ENCODE peak calls at places on chromosomes 3 and 15, in six cellular contexts. One of them, this sample, is unnamed.

GRCh38 chr3:107676469-107677309 is 153.9 kb downstream of the BBX start:
- DNase-seq in cardiac muscle cell: peak
- DNase-seq in neural progenitor cell: peak
- DNase-seq in ascending aorta: no peak
- DNase-seq in fibroblast of lung: no peak
- DNase-seq in AG04450: no peak
- DNase-seq in this sample: peak

GRCh38 chr3:183116051-183116614 is 16.8 kb upstream of the MCCC1 start:
- DNase-seq in cardiac muscle cell: peak
- DNase-seq in AG04450: no peak
- DNase-seq in neural progenitor cell: peak
- DNase-seq in ascending aorta: no peak
- DNase-seq in fibroblast of lung: no peak
- DNase-seq in this sample: peak

GRCh38 chr3:12046406-12046805 is 42.2 kb downstream of the SYN2 start:
- DNase-seq in cardiac muscle cell: no peak
- DNase-seq in ascending aorta: no peak
- DNase-seq in AG04450: no peak
- DNase-seq in neural progenitor cell: peak
- DNase-seq in fibroblast of lung: no peak
- DNase-seq in this sample: peak

GRCh38 chr3:194496217-194496881 is 9.5 kb upstream of the ATP13A3 start:
- DNase-seq in cardiac muscle cell: no peak
- DNase-seq in neural progenitor cell: no peak
- DNase-seq in ascending aorta: no peak
- DNase-seq in fibroblast of lung: no peak
- DNase-seq in AG04450: no peak
- DNase-seq in this sample: no peak

GRCh38 chr15:82771789-82772607 is 33.9 kb downstream of the FSD2 start:
- DNase-seq in neural progenitor cell: no peak
- DNase-seq in AG04450: no peak
- DNase-seq in ascending aorta: no peak
- DNase-seq in cardiac muscle cell: no peak
- DNase-seq in fibroblast of lung: no peak
- DNase-seq in this sample: no peak

GRCh38 chr3:31673950-31674349 is 141.2 kb downstream of the STT3B start:
- DNase-seq in AG04450: no peak
- DNase-seq in neural progenitor cell: no peak
- DNase-seq in fibroblast of lung: no peak
- DNase-seq in cardiac muscle cell: no peak
- DNase-seq in ascending aorta: no peak
- DNase-seq in this sample: no peak

GRCh38 chr15:99126930-99127329 is 22.1 kb downstream of the SYNM start:
- DNase-seq in neural progenitor cell: no peak
- DNase-seq in ascending aorta: peak
- DNase-seq in fibroblast of lung: no peak
- DNase-seq in cardiac muscle cell: no peak
- DNase-seq in AG04450: no peak
- DNase-seq in this sample: no peak

GRCh38 chr3:143239026-143239425 is 119.5 kb downstream of the CHST2 start:
- DNase-seq in fibroblast of lung: peak
- DNase-seq in neural progenitor cell: no peak
- DNase-seq in ascending aorta: no peak
- DNase-seq in cardiac muscle cell: no peak
- DNase-seq in AG04450: no peak
- DNase-seq in this sample: no peak

DNA sequence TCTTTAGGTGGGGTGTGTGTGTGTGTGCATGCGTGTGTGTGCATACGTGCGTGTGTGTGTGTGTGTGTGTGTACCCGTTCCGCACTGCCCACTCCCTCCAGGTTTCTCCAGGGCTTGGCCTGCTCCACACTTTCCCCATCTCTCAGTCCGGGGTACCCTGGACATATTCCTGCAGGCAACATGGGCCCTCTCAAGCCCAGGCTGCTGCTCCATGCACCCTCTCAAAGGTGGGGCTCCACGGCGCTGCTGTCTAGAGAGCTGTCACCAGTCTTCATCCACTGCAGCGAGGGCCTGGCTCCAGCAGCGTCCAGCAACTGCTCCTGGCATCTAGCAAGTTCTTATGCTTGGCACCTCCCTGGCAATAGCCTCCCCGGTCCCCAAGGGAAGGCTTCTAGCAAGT is 86.1 kb downstream of the ATP10A start:
- DNase-seq in cardiac muscle cell: no peak
- DNase-seq in neural progenitor cell: no peak
- DNase-seq in AG04450: no peak
- DNase-seq in fibroblast of lung: no peak
- DNase-seq in ascending aorta: no peak
- DNase-seq in this sample: no peak
- TF ChIP-seq CTCF in cardiac muscle cell: no peak
- TF ChIP-seq CTCF in neural progenitor cell: no peak
- TF ChIP-seq CTCF in AG04450: no peak
- TF ChIP-seq CTCF in fibroblast of lung: no peak
- TF ChIP-seq CTCF in ascending aorta: no peak
- TF ChIP-seq CTCF in this sample: no peak

GRCh38 chr3:47799733-47800132 is 3.2 kb upstream of the DHX30 start:
- DNase-seq in ascending aorta: no peak
- DNase-seq in fibroblast of lung: no peak
- DNase-seq in cardiac muscle cell: no peak
- DNase-seq in AG04450: no peak
- DNase-seq in neural progenitor cell: peak
- DNase-seq in this sample: no peak
- TF ChIP-seq CTCF in ascending aorta: peak
- TF ChIP-seq CTCF in fibroblast of lung: peak
- TF ChIP-seq CTCF in cardiac muscle cell: peak
- TF ChIP-seq CTCF in AG04450: peak
- TF ChIP-seq CTCF in neural progenitor cell: peak
- TF ChIP-seq CTCF in this sample: peak

GRCh38 chr3:72891053-72891855 is 3.4 kb downstream of the GXYLT2 start:
- DNase-seq in AG04450: peak
- DNase-seq in fibroblast of lung: peak
- DNase-seq in neural progenitor cell: peak
- DNase-seq in cardiac muscle cell: peak
- DNase-seq in ascending aorta: no peak
- DNase-seq in this sample: peak
- TF ChIP-seq CTCF in AG04450: peak
- TF ChIP-seq CTCF in fibroblast of lung: peak
- TF ChIP-seq CTCF in neural progenitor cell: no peak
- TF ChIP-seq CTCF in cardiac muscle cell: peak
- TF ChIP-seq CTCF in ascending aorta: no peak
- TF ChIP-seq CTCF in this sample: no peak

GRCh38 chr3:172057624-172058023 is 18.2 kb downstream of the FNDC3B start:
- DNase-seq in cardiac muscle cell: no peak
- DNase-seq in neural progenitor cell: no peak
- DNase-seq in ascending aorta: no peak
- DNase-seq in AG04450: no peak
- DNase-seq in fibroblast of lung: no peak
- DNase-seq in this sample: no peak

GRCh38 chr3:172059532-172059931 is 20.2 kb downstream of the FNDC3B start:
- DNase-seq in neural progenitor cell: no peak
- DNase-seq in fibroblast of lung: no peak
- DNase-seq in ascending aorta: no peak
- DNase-seq in AG04450: no peak
- DNase-seq in cardiac muscle cell: no peak
- DNase-seq in this sample: no peak

GRCh38 chr3:172054115-172054764 is 14.9 kb downstream of the FNDC3B start:
- DNase-seq in cardiac muscle cell: no peak
- DNase-seq in ascending aorta: no peak
- DNase-seq in fibroblast of lung: no peak
- DNase-seq in AG04450: no peak
- DNase-seq in neural progenitor cell: no peak
- DNase-seq in this sample: no peak

GRCh38 chr3:172056416-172056815 is 17.0 kb downstream of the FNDC3B start:
- DNase-seq in ascending aorta: no peak
- DNase-seq in AG04450: no peak
- DNase-seq in cardiac muscle cell: no peak
- DNase-seq in neural progenitor cell: no peak
- DNase-seq in fibroblast of lung: no peak
- DNase-seq in this sample: no peak

GRCh38 chr3:172057059-172057458 is 17.7 kb downstream of the FNDC3B start:
- DNase-seq in ascending aorta: no peak
- DNase-seq in fibroblast of lung: no peak
- DNase-seq in neural progenitor cell: peak
- DNase-seq in AG04450: no peak
- DNase-seq in cardiac muscle cell: no peak
- DNase-seq in this sample: no peak
- TF ChIP-seq CTCF in ascending aorta: no peak
- TF ChIP-seq CTCF in fibroblast of lung: no peak
- TF ChIP-seq CTCF in neural progenitor cell: no peak
- TF ChIP-seq CTCF in AG04450: no peak
- TF ChIP-seq CTCF in cardiac muscle cell: no peak
- TF ChIP-seq CTCF in this sample: no peak

DNA sequence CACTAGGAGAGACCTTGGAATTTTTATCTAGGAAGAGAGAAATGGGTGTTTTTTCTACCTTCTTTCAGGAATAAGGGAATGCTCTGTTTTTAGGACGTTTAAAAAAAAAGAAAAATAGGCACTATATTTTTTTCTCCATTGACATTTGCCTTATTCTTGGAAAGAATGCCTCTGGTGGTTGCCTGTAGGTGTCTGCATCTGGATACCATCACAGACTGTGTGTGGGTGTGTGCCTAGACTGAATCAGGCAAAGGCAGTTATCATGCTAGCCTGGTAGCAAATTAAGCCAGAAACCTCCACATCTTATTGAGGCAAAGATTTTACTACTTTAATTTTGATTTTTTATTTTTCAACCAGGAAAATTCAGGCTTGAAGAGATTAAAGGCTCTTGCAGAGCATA is 513.6 kb upstream of the KCNMB2 start:
- DNase-seq in ascending aorta: no peak
- DNase-seq in AG04450: no peak
- DNase-seq in neural progenitor cell: no peak
- DNase-seq in cardiac muscle cell: no peak
- DNase-seq in fibroblast of lung: peak
- DNase-seq in this sample: no peak
- TF ChIP-seq CTCF in ascending aorta: no peak
- TF ChIP-seq CTCF in AG04450: peak
- TF ChIP-seq CTCF in neural progenitor cell: no peak
- TF ChIP-seq CTCF in cardiac muscle cell: no peak
- TF ChIP-seq CTCF in fibroblast of lung: no peak
- TF ChIP-seq CTCF in this sample: no peak

GRCh38 chr15:47551079-47551478 is 166.2 kb upstream of the SEMA6D start:
- DNase-seq in fibroblast of lung: no peak
- DNase-seq in ascending aorta: no peak
- DNase-seq in neural progenitor cell: peak
- DNase-seq in AG04450: no peak
- DNase-seq in cardiac muscle cell: peak
- DNase-seq in this sample: peak
- TF ChIP-seq CTCF in fibroblast of lung: no peak
- TF ChIP-seq CTCF in ascending aorta: no peak
- TF ChIP-seq CTCF in neural progenitor cell: peak
- TF ChIP-seq CTCF in AG04450: peak
- TF ChIP-seq CTCF in cardiac muscle cell: peak
- TF ChIP-seq CTCF in this sample: peak

GRCh38 chr3:10992017-10992945 is at the start of gene SLC6A1:
- DNase-seq in cardiac muscle cell: peak
- DNase-seq in neural progenitor cell: peak
- DNase-seq in fibroblast of lung: peak
- DNase-seq in ascending aorta: no peak
- DNase-seq in AG04450: no peak
- DNase-seq in this sample: peak
- TF ChIP-seq CTCF in cardiac muscle cell: peak
- TF ChIP-seq CTCF in neural progenitor cell: peak
- TF ChIP-seq CTCF in fibroblast of lung: no peak
- TF ChIP-seq CTCF in ascending aorta: peak
- TF ChIP-seq CTCF in AG04450: no peak
- TF ChIP-seq CTCF in this sample: peak

GRCh38 chr3:159127021-159127392 is 325.2 kb downstream of the MFSD1 start:
- DNase-seq in ascending aorta: no peak
- DNase-seq in cardiac muscle cell: no peak
- DNase-seq in fibroblast of lung: no peak
- DNase-seq in neural progenitor cell: no peak
- DNase-seq in AG04450: no peak
- DNase-seq in this sample: no peak

GRCh38 chr3:159131376-159131775 is 329.5 kb downstream of the MFSD1 start:
- DNase-seq in cardiac muscle cell: no peak
- DNase-seq in AG04450: no peak
- DNase-seq in ascending aorta: no peak
- DNase-seq in neural progenitor cell: no peak
- DNase-seq in fibroblast of lung: no peak
- DNase-seq in this sample: no peak

GRCh38 chr3:159128628-159129027 is 326.8 kb downstream of the MFSD1 start:
- DNase-seq in fibroblast of lung: peak
- DNase-seq in AG04450: peak
- DNase-seq in neural progenitor cell: no peak
- DNase-seq in cardiac muscle cell: no peak
- DNase-seq in ascending aorta: no peak
- DNase-seq in this sample: no peak

GRCh38 chr3:159126261-159127020 is 324.6 kb downstream of the MFSD1 start:
- DNase-seq in neural progenitor cell: no peak
- DNase-seq in AG04450: no peak
- DNase-seq in cardiac muscle cell: no peak
- DNase-seq in ascending aorta: no peak
- DNase-seq in fibroblast of lung: peak
- DNase-seq in this sample: no peak

GRCh38 chr3:159130108-159130507 is 328.3 kb downstream of the MFSD1 start:
- DNase-seq in neural progenitor cell: peak
- DNase-seq in fibroblast of lung: peak
- DNase-seq in cardiac muscle cell: no peak
- DNase-seq in AG04450: no peak
- DNase-seq in ascending aorta: no peak
- DNase-seq in this sample: peak
- TF ChIP-seq CTCF in neural progenitor cell: peak
- TF ChIP-seq CTCF in fibroblast of lung: peak
- TF ChIP-seq CTCF in cardiac muscle cell: peak
- TF ChIP-seq CTCF in AG04450: peak
- TF ChIP-seq CTCF in ascending aorta: no peak
- TF ChIP-seq CTCF in this sample: peak